ENCODE peak calls at places on chromosomes 3 and 15, in five cellular contexts. S, N, X, E and I are unnamed samples.
A peak's percentile ranks its signal among the peaks of the same experiment; 100 is the strongest.

GRCh38 chr3:188282871-188283270 is 128.9 kb downstream of the LPP start:
- DNase-seq in S (no peak), N (no peak), X (no peak), E (no peak), I (no peak)

GRCh38 chr3:18393906-18394305 is 31.2 kb downstream of the SATB1 start:
- DNase-seq in S (peak; percentile 15), N (no peak), X (no peak), E (no peak), I (no peak)

GRCh38 chr3:57151021-57151449 is 14.1 kb downstream of the IL17RD start:
- DNase-seq in S (peak; percentile 14), N (no peak), X (no peak), E (no peak), I (no peak)

GRCh38 chr15:67574981-67575632 is 32.6 kb downstream of the MAP2K5 start:
- DNase-seq in S (no peak), N (no peak), X (no peak), E (no peak), I (no peak)

GRCh38 chr3:173396191-173397041 is 1.1 kb upstream of the NLGN1 start:
- DNase-seq in S (peak; percentile 15), N (no peak), X (no peak), E (no peak), I (no peak)

GRCh38 chr3:192848371-192849233 is 69.1 kb downstream of the MB21D2 start:
- DNase-seq in S (no peak), N (no peak), X (no peak), E (no peak), I (no peak)

GRCh38 chr15:76418352-76419140 is 82.0 kb downstream of the ISL2 start:
- DNase-seq in S (no peak), N (no peak), X (no peak), E (no peak), I (no peak)

GRCh38 chr3:189309400-189309975 is 137.7 kb downstream of the TPRG1 start:
- DNase-seq in S (no peak), N (no peak), X (no peak), E (no peak), I (no peak)

GRCh38 chr15:60937278-60937677 is 291.8 kb downstream of the RORA start:
- DNase-seq in S (no peak), N (no peak), X (no peak), E (no peak), I (no peak)

DNA sequence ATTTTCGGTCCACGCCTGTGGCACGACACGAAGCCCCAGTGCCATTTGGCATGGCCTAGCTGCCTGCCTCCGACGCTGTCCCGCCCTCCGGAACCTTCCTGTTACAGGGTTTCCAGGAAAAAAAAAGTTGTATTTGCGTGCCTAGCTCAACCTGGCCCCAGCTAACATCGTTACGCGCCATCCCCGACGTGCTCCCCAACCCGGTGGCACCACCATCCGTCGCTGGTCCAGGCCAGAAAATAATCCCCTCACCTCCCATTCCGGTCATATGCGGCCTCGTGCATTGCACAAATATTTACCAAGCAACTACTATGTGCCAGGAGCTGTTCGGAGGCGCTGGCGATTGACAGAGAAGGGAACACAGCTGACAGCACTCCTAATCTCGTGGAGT is 1.4 kb upstream of the CYP1A1 start:
- DNase-seq in S (no peak), N (no peak), X (no peak), E (no peak), I (no peak)
- H3K4me3 ChIP-seq in S (peak overlapping the region; percentile 53), N (peak overlapping the region; percentile 64), X (no peak overlapping the region), E (peak overlapping the region; percentile 46), I (peak overlapping the region; percentile 43)

GRCh38 chr3:133910422-133910821 is 14.7 kb upstream of the RAB6B start:
- DNase-seq in S (no peak), N (no peak), X (no peak), E (no peak), I (no peak)
- TF ChIP-seq CTCF in S (peak; percentile 19), N (no peak), X (peak; percentile 30), E (no peak), I (peak; percentile 24)

DNA sequence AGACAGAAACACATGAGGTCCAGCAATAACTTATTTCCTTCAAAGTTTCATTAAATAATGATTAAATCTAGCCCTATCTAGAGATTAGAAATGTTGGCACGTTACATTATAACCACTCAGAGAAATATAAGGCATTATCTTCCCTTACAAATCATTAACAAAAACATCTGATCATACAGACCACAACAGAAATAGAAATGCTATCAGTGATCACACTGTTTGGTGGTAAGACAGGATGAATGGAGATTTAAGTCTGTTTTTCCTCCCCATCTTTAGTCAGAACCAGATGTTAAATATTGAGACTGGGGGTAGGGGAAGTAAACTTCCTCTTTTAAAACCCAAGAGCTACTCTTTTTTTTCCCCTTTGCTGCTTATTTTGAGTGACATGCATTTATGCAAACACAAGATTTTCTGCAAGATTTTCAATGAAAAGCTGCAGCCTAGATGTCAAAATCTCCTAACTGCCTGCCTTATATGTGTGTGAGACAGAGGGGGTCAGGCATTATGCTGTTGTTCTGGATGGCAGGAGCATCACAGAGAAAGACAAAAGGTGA is 70.4 kb downstream of the CBLB start:
- DNase-seq in S (no peak), N (no peak), X (peak; percentile 90), E (no peak), I (peak; percentile 60)
- H3K4me3 ChIP-seq in S (no peak overlapping the region), N (no peak overlapping the region), X (peak overlapping the region; percentile 37), E (no peak overlapping the region), I (no peak overlapping the region)

GRCh38 chr3:32004111-32004790 is 22.7 kb downstream of the ZNF860 start:
- DNase-seq in S (no peak), N (no peak), X (no peak), E (peak; percentile 20), I (no peak)
- TF ChIP-seq CTCF in S (no peak), N (no peak), X (peak; percentile 15), E (no peak), I (no peak)

DNA sequence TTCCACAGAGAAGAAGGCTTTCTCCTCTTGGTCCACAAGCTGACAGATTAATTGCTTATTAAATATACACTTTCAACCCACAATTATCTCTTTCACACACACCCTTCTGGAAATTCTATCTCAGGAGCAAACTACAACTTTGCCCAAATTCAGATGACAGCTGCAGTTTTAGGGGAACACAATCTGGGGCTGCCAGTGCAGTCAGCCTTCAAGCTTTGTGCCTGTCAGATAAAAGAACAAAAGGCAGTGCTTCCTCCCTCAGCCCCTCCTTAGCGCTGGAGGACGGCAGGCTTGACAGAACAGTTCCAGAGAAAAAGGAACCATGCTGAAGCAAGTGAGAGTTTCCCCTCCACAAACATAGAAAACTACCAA is 99.6 kb downstream of the TMCC1 start:
- DNase-seq in S (no peak), N (no peak), X (peak; percentile 37), E (no peak), I (no peak)
- H3K4me3 ChIP-seq in S (no peak overlapping the region), N (peak overlapping the region; percentile 44), X (no peak overlapping the region), E (peak overlapping the region; percentile 49), I (no peak overlapping the region)

DNA sequence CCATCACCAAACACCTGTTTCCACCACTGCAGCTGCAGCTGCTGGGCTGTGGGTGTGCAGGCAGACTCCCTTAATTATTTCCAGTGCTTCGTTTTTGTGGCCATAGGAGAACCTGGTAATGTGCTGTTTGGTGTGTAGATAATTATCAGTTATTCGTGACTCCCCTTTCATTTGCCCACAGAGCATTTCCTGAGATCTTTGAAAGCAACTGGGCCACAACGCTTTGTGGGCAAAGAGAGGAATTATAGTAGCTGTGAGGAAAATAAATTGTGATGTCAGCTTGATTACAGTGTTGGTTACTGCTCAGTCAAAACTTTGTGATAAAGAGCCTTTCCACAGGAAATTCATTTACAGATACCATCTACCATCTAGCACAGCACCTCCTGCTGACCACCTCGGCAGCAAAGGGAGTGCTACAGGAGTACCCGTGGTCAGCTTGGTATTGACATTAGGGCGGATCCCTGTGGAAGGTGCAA is 193.3 kb upstream of the SLCO3A1 start:
- DNase-seq in S (no peak), N (no peak), X (no peak), E (peak; percentile 15), I (no peak)
- TF ChIP-seq CTCF in S (no peak), N (no peak), X (no peak), E (no peak), I (no peak)

GRCh38 chr3:9170851-9171160 is 78.6 kb downstream of the SRGAP3 start:
- DNase-seq in S (no peak), N (no peak), X (no peak), E (no peak), I (no peak)

GRCh38 chr3:9169951-9170850 is 79.2 kb downstream of the SRGAP3 start:
- DNase-seq in S (no peak), N (no peak), X (no peak), E (no peak), I (no peak)

GRCh38 chr3:9169326-9169725 is 80.1 kb downstream of the SRGAP3 start:
- DNase-seq in S (no peak), N (no peak), X (no peak), E (no peak), I (no peak)

GRCh38 chr3:9165441-9165840 is 84.0 kb downstream of the SRGAP3 start:
- DNase-seq in S (no peak), N (no peak), X (no peak), E (no peak), I (no peak)

DNA sequence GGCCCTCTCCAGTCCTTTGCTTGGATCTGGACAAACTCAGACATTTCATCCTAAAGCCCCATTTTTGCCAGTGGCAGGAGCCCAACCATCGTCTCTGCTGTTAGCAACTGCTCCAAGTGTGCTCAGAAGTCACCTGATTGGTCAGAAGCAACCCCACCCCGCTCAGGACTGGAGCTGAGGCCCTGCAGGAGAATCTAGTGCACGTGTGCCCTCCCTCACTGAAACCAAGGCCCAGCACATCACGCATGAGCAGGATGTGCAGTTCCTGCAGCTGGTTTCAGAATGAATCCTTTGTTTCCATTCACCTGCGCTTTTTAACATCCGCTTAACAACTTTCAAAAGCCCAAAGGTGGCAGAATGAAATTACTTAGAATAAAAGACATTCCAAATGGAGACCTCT is 81.2 kb downstream of the SRGAP3 start:
- DNase-seq in S (no peak), N (no peak), X (peak; percentile 78), E (no peak), I (peak; percentile 91)
- H3K4me3 ChIP-seq in S (no peak overlapping the region), N (no peak overlapping the region), X (no peak overlapping the region), E (no peak overlapping the region), I (no peak overlapping the region)

GRCh38 chr3:138688871-138689299 is 80.3 kb downstream of the FAIM start:
- DNase-seq in S (no peak), N (no peak), X (peak; percentile 5), E (peak; percentile 39), I (no peak)
- TF ChIP-seq CTCF in S (no peak), N (no peak), X (no peak), E (no peak), I (no peak)

GRCh38 chr3:126113238-126113555 is 29.3 kb upstream of the SLC41A3 start:
- DNase-seq in S (no peak), N (no peak), X (no peak), E (no peak), I (no peak)
- H3K4me3 ChIP-seq in S (no peak overlapping the region), N (no peak overlapping the region), X (no peak overlapping the region), E (no peak overlapping the region), I (no peak overlapping the region)